ENCODE peak calls at places on chromosomes 7 and 10, in nine cellular contexts. One of them, this sample, is unnamed.

GRCh38 chr7:1567082-1567771 is 2.6 kb downstream of the PSMG3 start:
- DNase-seq in CD4-positive, CD25-positive, alpha-beta regulatory T cell: no peak
- DNase-seq in brain microvascular endothelial cell: peak; percentile 72
- DNase-seq in PC-3: peak; percentile 90
- DNase-seq in coronary artery: no peak
- DNase-seq in tibial artery: no peak
- DNase-seq in aorta: no peak
- DNase-seq in pancreas: no peak
- DNase-seq in HepG2: no peak
- DNase-seq in this sample: peak; percentile 61

GRCh38 chr10:91653214-91653875 is 20.5 kb upstream of the PPP1R3C start:
- DNase-seq in coronary artery: no peak
- DNase-seq in HepG2: no peak
- DNase-seq in aorta: no peak
- DNase-seq in PC-3: peak; percentile 91
- DNase-seq in pancreas: no peak
- DNase-seq in CD4-positive, CD25-positive, alpha-beta regulatory T cell: no peak
- DNase-seq in brain microvascular endothelial cell: peak; percentile 52
- DNase-seq in tibial artery: no peak
- DNase-seq in this sample: no peak

GRCh38 chr7:13965077-13965476 is 24.4 kb downstream of the ETV1 start:
- DNase-seq in PC-3: no peak
- DNase-seq in pancreas: no peak
- DNase-seq in CD4-positive, CD25-positive, alpha-beta regulatory T cell: no peak
- DNase-seq in aorta: no peak
- DNase-seq in coronary artery: no peak
- DNase-seq in tibial artery: no peak
- DNase-seq in HepG2: no peak
- DNase-seq in brain microvascular endothelial cell: no peak
- DNase-seq in this sample: no peak

GRCh38 chr10:87605656-87606308 is 53.9 kb upstream of the PAPSS2 start:
- DNase-seq in HepG2: no peak
- DNase-seq in PC-3: no peak
- DNase-seq in coronary artery: no peak
- DNase-seq in CD4-positive, CD25-positive, alpha-beta regulatory T cell: no peak
- DNase-seq in pancreas: no peak
- DNase-seq in brain microvascular endothelial cell: no peak
- DNase-seq in aorta: no peak
- DNase-seq in tibial artery: no peak
- DNase-seq in this sample: no peak

GRCh38 chr10:62083868-62084267 is 182.4 kb downstream of the ARID5B start:
- DNase-seq in CD4-positive, CD25-positive, alpha-beta regulatory T cell: no peak
- DNase-seq in HepG2: no peak
- DNase-seq in pancreas: no peak
- DNase-seq in brain microvascular endothelial cell: peak; percentile 85
- DNase-seq in PC-3: peak; percentile 85
- DNase-seq in tibial artery: no peak
- DNase-seq in aorta: peak; percentile 62
- DNase-seq in coronary artery: no peak
- DNase-seq in this sample: no peak

GRCh38 chr10:23187155-23187554 is 5.0 kb upstream of the PTF1A start:
- DNase-seq in tibial artery: no peak
- DNase-seq in aorta: no peak
- DNase-seq in coronary artery: no peak
- DNase-seq in HepG2: no peak
- DNase-seq in brain microvascular endothelial cell: no peak
- DNase-seq in pancreas: no peak
- DNase-seq in CD4-positive, CD25-positive, alpha-beta regulatory T cell: no peak
- DNase-seq in PC-3: no peak
- DNase-seq in this sample: no peak

GRCh38 chr7:100102950-100103840 is 1.8 kb downstream of the AP4M1 start:
- DNase-seq in aorta: no peak
- DNase-seq in pancreas: no peak
- DNase-seq in coronary artery: no peak
- DNase-seq in PC-3: no peak
- DNase-seq in brain microvascular endothelial cell: peak; percentile 89
- DNase-seq in HepG2: no peak
- DNase-seq in tibial artery: no peak
- DNase-seq in CD4-positive, CD25-positive, alpha-beta regulatory T cell: no peak
- DNase-seq in this sample: no peak

GRCh38 chr7:84231157-84231556 is 36.6 kb upstream of the SEMA3A start:
- DNase-seq in tibial artery: no peak
- DNase-seq in PC-3: no peak
- DNase-seq in CD4-positive, CD25-positive, alpha-beta regulatory T cell: no peak
- DNase-seq in brain microvascular endothelial cell: peak; percentile 22
- DNase-seq in HepG2: no peak
- DNase-seq in coronary artery: no peak
- DNase-seq in aorta: no peak
- DNase-seq in pancreas: no peak
- DNase-seq in this sample: no peak

GRCh38 chr10:103231047-103231551 is 14.6 kb upstream of the RPEL1 start:
- DNase-seq in HepG2: peak; percentile 95
- DNase-seq in tibial artery: no peak
- DNase-seq in CD4-positive, CD25-positive, alpha-beta regulatory T cell: no peak
- DNase-seq in brain microvascular endothelial cell: peak; percentile 92
- DNase-seq in coronary artery: no peak
- DNase-seq in aorta: no peak
- DNase-seq in PC-3: peak; percentile 94
- DNase-seq in pancreas: no peak
- DNase-seq in this sample: no peak

GRCh38 chr7:84207620-84208019 is 13.0 kb upstream of the SEMA3A start:
- DNase-seq in brain microvascular endothelial cell: no peak
- DNase-seq in tibial artery: no peak
- DNase-seq in aorta: no peak
- DNase-seq in CD4-positive, CD25-positive, alpha-beta regulatory T cell: no peak
- DNase-seq in coronary artery: no peak
- DNase-seq in HepG2: no peak
- DNase-seq in pancreas: no peak
- DNase-seq in PC-3: no peak
- DNase-seq in this sample: no peak

GRCh38 chr7:22356855-22357310 is at the start of gene RAPGEF5:
- DNase-seq in pancreas: peak; percentile 87
- DNase-seq in CD4-positive, CD25-positive, alpha-beta regulatory T cell: no peak
- DNase-seq in HepG2: no peak
- DNase-seq in brain microvascular endothelial cell: no peak
- DNase-seq in coronary artery: no peak
- DNase-seq in tibial artery: no peak
- DNase-seq in PC-3: peak; percentile 67
- DNase-seq in aorta: no peak
- DNase-seq in this sample: peak; percentile 84

GRCh38 chr10:101897633-101898032 is 54.0 kb upstream of the KCNIP2 start:
- DNase-seq in HepG2: no peak
- DNase-seq in brain microvascular endothelial cell: peak; percentile 15
- DNase-seq in PC-3: peak; percentile 48
- DNase-seq in tibial artery: no peak
- DNase-seq in aorta: no peak
- DNase-seq in coronary artery: no peak
- DNase-seq in CD4-positive, CD25-positive, alpha-beta regulatory T cell: no peak
- DNase-seq in pancreas: no peak
- DNase-seq in this sample: no peak

GRCh38 chr10:76178561-76179292 is 747.3 kb downstream of the LRMDA start:
- DNase-seq in aorta: no peak
- DNase-seq in brain microvascular endothelial cell: no peak
- DNase-seq in tibial artery: no peak
- DNase-seq in coronary artery: no peak
- DNase-seq in PC-3: no peak
- DNase-seq in CD4-positive, CD25-positive, alpha-beta regulatory T cell: no peak
- DNase-seq in pancreas: no peak
- DNase-seq in HepG2: no peak
- DNase-seq in this sample: no peak

GRCh38 chr7:19663816-19664531 is 44.9 kb downstream of the POLR1F start:
- DNase-seq in brain microvascular endothelial cell: no peak
- DNase-seq in pancreas: no peak
- DNase-seq in PC-3: peak; percentile 75
- DNase-seq in coronary artery: no peak
- DNase-seq in tibial artery: no peak
- DNase-seq in CD4-positive, CD25-positive, alpha-beta regulatory T cell: no peak
- DNase-seq in aorta: no peak
- DNase-seq in HepG2: no peak
- DNase-seq in this sample: no peak

GRCh38 chr10:104434601-104435000 is 81.0 kb downstream of the CFAP58 start:
- DNase-seq in coronary artery: no peak
- DNase-seq in aorta: no peak
- DNase-seq in PC-3: no peak
- DNase-seq in CD4-positive, CD25-positive, alpha-beta regulatory T cell: no peak
- DNase-seq in brain microvascular endothelial cell: peak; percentile 25
- DNase-seq in pancreas: no peak
- DNase-seq in tibial artery: no peak
- DNase-seq in HepG2: no peak
- DNase-seq in this sample: no peak

GRCh38 chr7:25951414-25952276 is 200.4 kb upstream of the NFE2L3 start:
- DNase-seq in pancreas: peak; percentile 57
- DNase-seq in coronary artery: no peak
- DNase-seq in HepG2: no peak
- DNase-seq in CD4-positive, CD25-positive, alpha-beta regulatory T cell: no peak
- DNase-seq in PC-3: no peak
- DNase-seq in tibial artery: no peak
- DNase-seq in brain microvascular endothelial cell: no peak
- DNase-seq in aorta: no peak
- DNase-seq in this sample: no peak

GRCh38 chr7:25949672-25950487 is 202.1 kb upstream of the NFE2L3 start:
- DNase-seq in tibial artery: no peak
- DNase-seq in aorta: no peak
- DNase-seq in pancreas: peak; percentile 91
- DNase-seq in coronary artery: no peak
- DNase-seq in brain microvascular endothelial cell: no peak
- DNase-seq in PC-3: no peak
- DNase-seq in HepG2: peak; percentile 23
- DNase-seq in CD4-positive, CD25-positive, alpha-beta regulatory T cell: no peak
- DNase-seq in this sample: peak; percentile 54

GRCh38 chr7:25952277-25953057 is 199.5 kb upstream of the NFE2L3 start:
- DNase-seq in PC-3: no peak
- DNase-seq in coronary artery: no peak
- DNase-seq in brain microvascular endothelial cell: no peak
- DNase-seq in HepG2: peak; percentile 93
- DNase-seq in aorta: no peak
- DNase-seq in pancreas: peak; percentile 87
- DNase-seq in CD4-positive, CD25-positive, alpha-beta regulatory T cell: no peak
- DNase-seq in tibial artery: no peak
- DNase-seq in this sample: no peak

GRCh38 chr7:25947669-25948516 is 204.1 kb upstream of the NFE2L3 start:
- DNase-seq in HepG2: no peak
- DNase-seq in PC-3: no peak
- DNase-seq in aorta: no peak
- DNase-seq in brain microvascular endothelial cell: no peak
- DNase-seq in pancreas: no peak
- DNase-seq in coronary artery: no peak
- DNase-seq in CD4-positive, CD25-positive, alpha-beta regulatory T cell: no peak
- DNase-seq in tibial artery: no peak
- DNase-seq in this sample: no peak

GRCh38 chr7:25950488-25951413 is 201.2 kb upstream of the NFE2L3 start:
- DNase-seq in brain microvascular endothelial cell: peak; percentile 32
- DNase-seq in aorta: peak; percentile 93
- DNase-seq in coronary artery: peak; percentile 89
- DNase-seq in PC-3: peak; percentile 67
- DNase-seq in pancreas: peak; percentile 99
- DNase-seq in HepG2: peak; percentile 88
- DNase-seq in CD4-positive, CD25-positive, alpha-beta regulatory T cell: peak; percentile 90
- DNase-seq in tibial artery: peak; percentile 88
- DNase-seq in this sample: peak; percentile 96
- H3K27ac ChIP-seq in brain microvascular endothelial cell: no peak overlapping the region
- H3K27ac ChIP-seq in aorta: no peak overlapping the region
- H3K27ac ChIP-seq in coronary artery: no peak overlapping the region
- H3K27ac ChIP-seq in PC-3: no peak overlapping the region
- H3K27ac ChIP-seq in pancreas: peak overlapping the region; percentile 80
- H3K27ac ChIP-seq in HepG2: peak overlapping the region; percentile 80
- H3K27ac ChIP-seq in CD4-positive, CD25-positive, alpha-beta regulatory T cell: peak overlapping the region; percentile 20
- H3K27ac ChIP-seq in tibial artery: no peak overlapping the region
- H3K27ac ChIP-seq in this sample: no peak overlapping the region

GRCh38 chr7:132400667-132401142 is 175.6 kb downstream of the PLXNA4 start:
- DNase-seq in coronary artery: no peak
- DNase-seq in PC-3: no peak
- DNase-seq in HepG2: no peak
- DNase-seq in aorta: no peak
- DNase-seq in tibial artery: no peak
- DNase-seq in CD4-positive, CD25-positive, alpha-beta regulatory T cell: no peak
- DNase-seq in brain microvascular endothelial cell: no peak
- DNase-seq in pancreas: no peak
- DNase-seq in this sample: no peak
- H3K27ac ChIP-seq in coronary artery: no peak overlapping the region
- H3K27ac ChIP-seq in PC-3: no peak overlapping the region
- H3K27ac ChIP-seq in HepG2: no peak overlapping the region
- H3K27ac ChIP-seq in aorta: no peak overlapping the region
- H3K27ac ChIP-seq in tibial artery: no peak overlapping the region
- H3K27ac ChIP-seq in CD4-positive, CD25-positive, alpha-beta regulatory T cell: no peak overlapping the region
- H3K27ac ChIP-seq in brain microvascular endothelial cell: no peak overlapping the region
- H3K27ac ChIP-seq in pancreas: no peak overlapping the region
- H3K27ac ChIP-seq in this sample: no peak overlapping the region

GRCh38 chr7:40572810-40573470 is 438.1 kb downstream of the SUGCT start:
- DNase-seq in brain microvascular endothelial cell: peak; percentile 88
- DNase-seq in HepG2: no peak
- DNase-seq in coronary artery: no peak
- DNase-seq in PC-3: peak; percentile 8
- DNase-seq in CD4-positive, CD25-positive, alpha-beta regulatory T cell: no peak
- DNase-seq in aorta: no peak
- DNase-seq in tibial artery: no peak
- DNase-seq in pancreas: no peak
- DNase-seq in this sample: no peak

GRCh38 chr7:40566879-40567278 is 432.1 kb downstream of the SUGCT start:
- DNase-seq in coronary artery: no peak
- DNase-seq in PC-3: no peak
- DNase-seq in aorta: no peak
- DNase-seq in tibial artery: no peak
- DNase-seq in pancreas: no peak
- DNase-seq in HepG2: no peak
- DNase-seq in brain microvascular endothelial cell: no peak
- DNase-seq in CD4-positive, CD25-positive, alpha-beta regulatory T cell: no peak
- DNase-seq in this sample: no peak

GRCh38 chr7:40569326-40569725 is 434.5 kb downstream of the SUGCT start:
- DNase-seq in CD4-positive, CD25-positive, alpha-beta regulatory T cell: no peak
- DNase-seq in aorta: no peak
- DNase-seq in pancreas: no peak
- DNase-seq in coronary artery: no peak
- DNase-seq in PC-3: no peak
- DNase-seq in brain microvascular endothelial cell: no peak
- DNase-seq in tibial artery: no peak
- DNase-seq in HepG2: no peak
- DNase-seq in this sample: no peak

GRCh38 chr7:40570218-40570617 is 435.4 kb downstream of the SUGCT start:
- DNase-seq in pancreas: no peak
- DNase-seq in coronary artery: no peak
- DNase-seq in tibial artery: no peak
- DNase-seq in HepG2: no peak
- DNase-seq in brain microvascular endothelial cell: peak; percentile 7
- DNase-seq in PC-3: no peak
- DNase-seq in CD4-positive, CD25-positive, alpha-beta regulatory T cell: no peak
- DNase-seq in aorta: no peak
- DNase-seq in this sample: no peak

GRCh38 chr7:40571796-40572195 is 437.0 kb downstream of the SUGCT start:
- DNase-seq in CD4-positive, CD25-positive, alpha-beta regulatory T cell: no peak
- DNase-seq in aorta: no peak
- DNase-seq in coronary artery: no peak
- DNase-seq in pancreas: no peak
- DNase-seq in brain microvascular endothelial cell: peak; percentile 50
- DNase-seq in tibial artery: no peak
- DNase-seq in PC-3: peak; percentile 30
- DNase-seq in HepG2: no peak
- DNase-seq in this sample: no peak
- H3K27ac ChIP-seq in CD4-positive, CD25-positive, alpha-beta regulatory T cell: no peak overlapping the region
- H3K27ac ChIP-seq in aorta: no peak overlapping the region
- H3K27ac ChIP-seq in coronary artery: no peak overlapping the region
- H3K27ac ChIP-seq in pancreas: no peak overlapping the region
- H3K27ac ChIP-seq in brain microvascular endothelial cell: peak overlapping the region; percentile 45
- H3K27ac ChIP-seq in tibial artery: no peak overlapping the region
- H3K27ac ChIP-seq in PC-3: no peak overlapping the region
- H3K27ac ChIP-seq in HepG2: no peak overlapping the region
- H3K27ac ChIP-seq in this sample: no peak overlapping the region

GRCh38 chr10:97435211-97435610 is 9.2 kb downstream of the PGAM1 start:
- DNase-seq in aorta: no peak
- DNase-seq in coronary artery: no peak
- DNase-seq in brain microvascular endothelial cell: no peak
- DNase-seq in pancreas: no peak
- DNase-seq in CD4-positive, CD25-positive, alpha-beta regulatory T cell: no peak
- DNase-seq in PC-3: no peak
- DNase-seq in HepG2: no peak
- DNase-seq in tibial artery: no peak
- DNase-seq in this sample: no peak
- H3K27ac ChIP-seq in aorta: no peak overlapping the region
- H3K27ac ChIP-seq in coronary artery: no peak overlapping the region
- H3K27ac ChIP-seq in brain microvascular endothelial cell: no peak overlapping the region
- H3K27ac ChIP-seq in pancreas: no peak overlapping the region
- H3K27ac ChIP-seq in CD4-positive, CD25-positive, alpha-beta regulatory T cell: no peak overlapping the region
- H3K27ac ChIP-seq in PC-3: no peak overlapping the region
- H3K27ac ChIP-seq in HepG2: no peak overlapping the region
- H3K27ac ChIP-seq in tibial artery: no peak overlapping the region
- H3K27ac ChIP-seq in this sample: no peak overlapping the region